ENCODE peak calls at places on chromosomes 12 and 14, in seven cellular contexts. E, L, T, O, V, W and Q are unnamed samples.
A peak's percentile ranks its signal among the peaks of the same experiment; 100 is the strongest.

GRCh38 chr14:32588448-32589320 is 259.6 kb downstream of the AKAP6 start:
- DNase-seq in E (no peak), W (peak; percentile 74), L (peak; percentile 36), V (no peak), O (no peak), T (no peak), Q (peak; percentile 84)

GRCh38 chr12:62190081-62190480 is 70.1 kb upstream of the USP15 start:
- DNase-seq in W (peak; percentile 12), E (no peak), O (no peak), L (no peak), V (no peak), T (no peak), Q (no peak)

GRCh38 chr12:130951636-130952035 is 2.1 kb upstream of the ADGRD1 start:
- DNase-seq in O (no peak), E (no peak), W (no peak), V (no peak), L (no peak), T (no peak), Q (no peak)

GRCh38 chr14:35878272-35879140 is 52.4 kb downstream of the BRMS1L start:
- DNase-seq in O (peak; percentile 41), V (peak; percentile 9), W (no peak), E (peak; percentile 10), T (peak; percentile 34), L (peak; percentile 89), Q (peak; percentile 63)

GRCh38 chr14:75426332-75427125 is 1.3 kb upstream of the JDP2 start:
- DNase-seq in O (no peak), T (no peak), V (no peak), L (no peak), E (no peak), W (no peak), Q (no peak)

GRCh38 chr14:88831285-88831684 is 6.8 kb downstream of the TTC8 start:
- DNase-seq in V (no peak), L (peak; percentile 2), T (no peak), E (peak; percentile 35), W (no peak), O (no peak), Q (no peak)

GRCh38 chr12:2341871-2342270 is 289.1 kb downstream of the CACNA1C start:
- DNase-seq in V (no peak), L (no peak), T (no peak), W (no peak), E (no peak), O (no peak), Q (no peak)

GRCh38 chr14:58663494-58664111 is 25.8 kb downstream of the DACT1 start:
- DNase-seq in T (no peak), V (no peak), W (peak; percentile 38), E (peak; percentile 5), L (no peak), O (no peak), Q (peak; percentile 46)

GRCh38 chr12:48000878-48001321 is 3.4 kb downstream of the COL2A1 start:
- DNase-seq in V (no peak), T (no peak), W (peak; percentile 84), L (peak; percentile 44), E (peak; percentile 25), O (peak; percentile 60), Q (peak; percentile 62)

GRCh38 chr12:49110191-49111155 is at the start of gene LMBR1L:
- DNase-seq in L (peak; percentile 98), W (peak; percentile 99), V (peak; percentile 95), O (peak; percentile 100), T (peak; percentile 97), E (peak; percentile 97), Q (peak; percentile 99)

GRCh38 chr14:53109688-53110041 is 43.5 kb downstream of the DDHD1 start:
- DNase-seq in T (no peak), O (no peak), L (no peak), E (no peak), V (no peak), W (no peak), Q (no peak)

GRCh38 chr14:37573355-37573754 is 21.7 kb downstream of the FOXA1 start:
- DNase-seq in L (no peak), T (no peak), V (no peak), E (no peak), W (no peak), O (no peak), Q (no peak)

GRCh38 chr14:102993523-102993922 is 63.8 kb downstream of the CDC42BPB start:
- DNase-seq in W (no peak), O (peak; percentile 89), L (peak; percentile 49), T (no peak), E (no peak), V (no peak), Q (no peak)

GRCh38 chr12:128609861-128610260 is 213.9 kb downstream of the SLC15A4 start:
- DNase-seq in L (no peak), O (no peak), E (no peak), T (no peak), W (no peak), V (no peak), Q (no peak)

GRCh38 chr12:71791473-71792150 is 36.9 kb downstream of the RAB21 start:
- DNase-seq in L (no peak), V (no peak), O (no peak), T (no peak), E (no peak), W (no peak), Q (no peak)

GRCh38 chr12:57160021-57160420 is 12.6 kb upstream of the LRP1-AS start:
- DNase-seq in O (no peak), T (no peak), V (no peak), L (no peak), E (no peak), W (no peak), Q (no peak)

GRCh38 chr12:127886821-127887220 is 380.1 kb upstream of the TMEM132C start:
- DNase-seq in T (no peak), L (no peak), V (no peak), E (no peak), O (no peak), W (no peak), Q (no peak)

GRCh38 chr14:85344847-85345591 is 184.9 kb upstream of the FLRT2 start:
- DNase-seq in E (no peak), V (no peak), O (no peak), L (no peak), T (no peak), W (no peak), Q (peak; percentile 1)

GRCh38 chr14:54674342-54674741 is 107.4 kb downstream of the SAMD4A start:
- DNase-seq in T (no peak), W (no peak), O (no peak), L (no peak), V (no peak), E (no peak), Q (no peak)

GRCh38 chr12:15152864-15153263 is 68.4 kb downstream of the RERG start:
- DNase-seq in E (no peak), T (no peak), O (no peak), L (peak; percentile 93), V (no peak), W (no peak), Q (no peak)

GRCh38 chr12:26195250-26195640 is at the start of gene SSPN:
- DNase-seq in W (peak; percentile 61), L (peak; percentile 46), E (peak; percentile 86), V (peak; percentile 73), T (peak; percentile 61), O (no peak), Q (peak; percentile 76)

GRCh38 chr14:50400461-50400860 is 3.8 kb upstream of the CDKL1 start:
- DNase-seq in T (no peak), O (no peak), V (no peak), L (no peak), W (no peak), E (no peak), Q (no peak)

GRCh38 chr12:122841544-122842321 is 6.5 kb downstream of the HIP1R start:
- DNase-seq in V (peak; percentile 71), W (peak; percentile 39), L (no peak), O (peak; percentile 50), E (peak; percentile 90), T (peak; percentile 71), Q (peak; percentile 53)

DNA sequence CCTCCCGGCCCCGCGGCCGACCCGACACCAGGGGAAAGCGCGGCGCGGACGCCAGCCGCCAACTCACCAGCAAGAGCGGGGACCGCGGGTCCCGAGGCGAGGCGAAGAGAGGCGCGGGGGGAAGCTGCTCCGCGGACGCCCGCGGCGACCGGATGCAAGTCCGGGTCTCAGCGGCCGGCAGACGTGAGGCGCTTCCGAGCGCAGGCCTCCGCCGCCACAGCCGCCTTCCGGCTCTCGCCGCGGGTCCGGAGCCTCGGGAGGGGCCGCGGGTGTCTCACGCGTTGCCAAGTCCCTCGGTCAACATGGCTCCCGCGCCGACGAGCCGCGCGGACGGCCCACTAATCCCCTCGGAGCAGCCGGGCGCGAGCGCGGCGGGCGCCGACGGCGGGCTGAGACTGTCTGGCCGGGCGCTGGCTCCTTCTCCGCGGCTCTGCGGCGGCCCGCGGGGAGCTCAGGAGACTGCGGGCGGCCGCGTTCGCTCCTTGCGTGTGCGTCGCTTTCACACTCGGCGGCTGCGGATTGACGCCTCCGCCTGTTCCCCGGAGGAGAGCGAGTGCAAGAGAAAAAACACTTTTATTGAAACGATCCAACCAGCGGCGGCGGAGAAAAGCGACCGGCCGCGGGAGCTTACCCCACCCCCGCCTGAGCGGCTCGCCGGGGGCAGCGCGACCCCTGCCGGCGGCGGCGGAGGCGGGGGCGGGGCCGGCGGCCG is at the start of gene CDK17:
- DNase-seq in V (peak; percentile 87), E (peak; percentile 83), T (peak; percentile 85), O (peak; percentile 78), L (peak; percentile 83), W (peak; percentile 75), Q (peak; percentile 76)
- H3K4me1 ChIP-seq in V (peaks cover 22% of the 10 kb centered on the region), E (peaks cover 15% of the 10 kb centered on the region), T (peaks cover 21% of the 10 kb centered on the region), O (peaks cover 34% of the 10 kb centered on the region), L (peaks cover 43% of the 10 kb centered on the region), W (peaks cover 57% of the 10 kb centered on the region), Q (peaks cover 9% of the 10 kb centered on the region)

DNA sequence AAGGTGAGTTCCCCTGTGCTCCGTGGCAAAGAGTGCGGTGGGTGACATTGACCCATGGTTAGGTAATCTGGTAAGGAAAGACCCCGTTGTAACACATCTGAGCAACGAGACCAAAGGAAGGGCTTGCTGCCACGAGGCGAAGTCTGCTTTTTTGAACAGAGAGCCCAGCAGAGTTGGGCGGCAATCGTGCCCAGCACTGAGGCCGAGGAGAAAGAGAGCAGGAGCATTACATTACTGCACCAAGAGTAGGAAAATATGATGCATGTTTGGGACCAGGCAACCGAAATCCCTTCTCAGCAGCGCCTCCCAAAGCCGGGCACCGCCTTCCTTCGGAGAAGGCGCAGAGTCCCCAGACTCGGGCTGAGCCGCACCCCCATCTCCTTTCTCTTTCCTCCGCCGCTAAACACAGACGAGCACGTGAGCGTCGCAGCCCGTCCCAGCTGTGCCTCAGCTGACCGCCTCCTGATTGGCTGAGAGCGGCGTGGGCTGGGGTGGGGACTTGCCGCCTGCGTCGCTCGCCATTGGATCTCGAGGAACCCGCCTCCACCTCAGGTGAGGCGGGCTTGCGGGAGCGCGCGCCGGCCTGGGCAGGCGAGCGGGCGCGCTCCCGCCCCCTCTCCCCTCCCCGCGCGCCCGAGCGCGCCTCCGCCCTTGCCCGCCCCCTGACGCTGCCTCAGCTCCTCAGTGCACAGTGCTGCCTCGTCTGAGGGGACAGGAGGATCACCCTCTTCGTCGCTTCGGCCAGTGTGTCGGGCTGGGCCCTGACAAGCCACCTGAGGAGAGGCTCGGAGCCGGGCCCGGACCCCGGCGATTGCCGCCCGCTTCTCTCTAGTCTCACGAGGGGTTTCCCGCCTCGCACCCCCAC is at the start of gene HIF1A:
- DNase-seq in O (peak; percentile 93), E (peak; percentile 98), V (peak; percentile 97), T (peak; percentile 97), W (peak; percentile 99), L (peak; percentile 99), Q (peak; percentile 97)
- H3K4me1 ChIP-seq in O (peaks cover 9% of the 10 kb centered on the region), E (peaks cover 26% of the 10 kb centered on the region), V (peaks cover 31% of the 10 kb centered on the region), T (peaks cover 9% of the 10 kb centered on the region), W (peaks cover 41% of the 10 kb centered on the region), L (peaks cover 30% of the 10 kb centered on the region), Q (peaks cover 11% of the 10 kb centered on the region)

GRCh38 chr12:110373025-110373876 is 30.3 kb downstream of the ANAPC7 start:
- DNase-seq in V (no peak), T (no peak), W (no peak), E (no peak), L (no peak), O (no peak), Q (no peak)
- H3K4me1 ChIP-seq in V (no peaks in the 10 kb centered on the region), T (peaks cover 9% of the 10 kb centered on the region), W (no peaks in the 10 kb centered on the region), E (peaks cover 32% of the 10 kb centered on the region), L (no peaks in the 10 kb centered on the region), O (no peaks in the 10 kb centered on the region), Q (no peaks in the 10 kb centered on the region)

GRCh38 chr12:53056901-53057300 is 7.0 kb downstream of the TNS2 start:
- DNase-seq in O (no peak), V (no peak), L (no peak), E (no peak), T (no peak), W (no peak), Q (no peak)
- H3K4me1 ChIP-seq in O (peaks cover 41% of the 10 kb centered on the region), V (peaks cover 58% of the 10 kb centered on the region), L (peaks cover 31% of the 10 kb centered on the region), E (peaks cover 40% of the 10 kb centered on the region), T (peaks cover 56% of the 10 kb centered on the region), W (peaks cover 12% of the 10 kb centered on the region), Q (peaks cover 11% of the 10 kb centered on the region)